ENCODE peak calls at places on chromosomes 4 and X, in five cellular contexts. V is fibroblast of lung, A is hepatocyte, F is IMR-90, N is aorta. X is an unnamed sample. For H3K9me3 and H3K4me1, the result is how much of the 10 kb centered on the place peaks cover.

GRCh38 chr4:126264839-126265238 is 950.1 kb downstream of the FAT4 start:
- DNase-seq in A (no peak), V (peak), F (peak), N (no peak), X (no peak)

GRCh38 chr4:82422616-82423015 is 7.6 kb downstream of the HNRNPDL start:
- DNase-seq in V (no peak), N (no peak), F (no peak), A (no peak), X (no peak)

GRCh38 chrX:136778020-136778419 is 2.7 kb downstream of the ARHGEF6 start:
- DNase-seq in V (no peak), N (no peak), F (no peak), A (no peak), X (no peak)

GRCh38 chr4:82320351-82320750 is 53.4 kb downstream of the HNRNPD start:
- DNase-seq in V (no peak), F (no peak), A (no peak), N (no peak), X (no peak)

GRCh38 chrX:83509246-83509801 is 1.2 kb downstream of the POU3F4 start:
- DNase-seq in F (no peak), V (no peak), A (no peak), N (no peak), X (no peak)

GRCh38 chr4:121827851-121828250 is 4.2 kb upstream of the CCNA2 start:
- DNase-seq in N (no peak), V (peak), A (no peak), F (peak), X (no peak)

GRCh38 chr4:26076000-26076587 is 162.1 kb downstream of the SMIM20 start:
- DNase-seq in N (no peak), V (peak), F (peak), A (no peak), X (no peak)

GRCh38 chr4:8908206-8908893 is 36.7 kb upstream of the HMX1 start:
- DNase-seq in N (peak), A (no peak), F (no peak), V (no peak), X (no peak)

GRCh38 chr4:82947498-82947897 is 47.0 kb downstream of the THAP9 start:
- DNase-seq in N (no peak), A (no peak), F (no peak), V (no peak), X (no peak)

GRCh38 chr4:6727081-6727942 is 11.3 kb downstream of the BLOC1S4 start:
- DNase-seq in N (no peak), F (no peak), A (peak), V (peak), X (no peak)

GRCh38 chr4:157763490-157763889 is 409.3 kb downstream of the GASK1B start:
- DNase-seq in V (no peak), A (no peak), N (no peak), F (no peak), X (no peak)

GRCh38 chr4:155522201-155522600 is 144.4 kb upstream of the GUCY1A1 start:
- DNase-seq in A (no peak), V (peak), F (peak), N (no peak), X (no peak)

GRCh38 chr4:85489273-85489672 is 14.3 kb downstream of the ARHGAP24 start:
- DNase-seq in V (peak), F (peak), N (no peak), A (peak), X (no peak)

GRCh38 chr4:111281219-111281618 is 658.3 kb upstream of the PITX2 start:
- DNase-seq in A (no peak), F (no peak), V (no peak), N (no peak), X (no peak)

GRCh38 chr4:82786794-82787193 is 11.8 kb downstream of the SCD5 start:
- DNase-seq in F (no peak), V (no peak), A (no peak), N (no peak), X (no peak)

GRCh38 chr4:14345356-14345775 is 656.9 kb upstream of the CPEB2 start:
- DNase-seq in A (no peak), V (peak), F (peak), N (no peak), X (no peak)

GRCh38 chr4:20618010-20618409 is 82.2 kb upstream of the PACRGL start:
- DNase-seq in N (peak), A (peak), F (no peak), V (no peak), X (no peak)

GRCh38 chrX:53048169-53049126 is at the start of gene GPR173:
- DNase-seq in N (peak), V (peak), F (peak), A (peak), X (no peak)

GRCh38 chrX:141652315-141652714 is 46.2 kb downstream of the SPANXD start:
- DNase-seq in V (no peak), F (no peak), N (no peak), A (no peak), X (no peak)

GRCh38 chr4:8353912-8354453 is 84.4 kb downstream of the HTRA3 start:
- DNase-seq in A (no peak), F (peak), V (peak), N (no peak), X (no peak)

GRCh38 chr4:77538574-77539157 is 67.0 kb upstream of the CXCL13 start:
- DNase-seq in F (no peak), N (no peak), V (peak), A (peak), X (peak)

GRCh38 chr4:6208416-6208815 is 8.1 kb upstream of the JAKMIP1 start:
- DNase-seq in N (no peak), A (no peak), V (no peak), F (no peak), X (no peak)

GRCh38 chr4:186902361-186902760 is 178.7 kb upstream of the FAT1 start:
- DNase-seq in A (peak), N (no peak), V (no peak), F (no peak), X (no peak)

GRCh38 chr4:128854433-128854832 is 44.9 kb downstream of the JADE1 start:
- DNase-seq in A (no peak), F (peak), V (peak), N (no peak), X (no peak)

GRCh38 chrX:72045552-72046277 is 86.0 kb downstream of the RTL5 start:
- DNase-seq in N (no peak), A (no peak), V (peak), F (no peak), X (no peak)

GRCh38 chrX:79564362-79564761 is 197.2 kb upstream of the ITM2A start:
- DNase-seq in F (no peak), A (no peak), N (no peak), V (no peak), X (no peak)

GRCh38 chr4:110949516-110949915 is 326.6 kb upstream of the PITX2 start:
- DNase-seq in F (no peak), A (no peak), V (no peak), N (no peak), X (no peak)

GRCh38 chr4:61511716-61512488 is 311.8 kb downstream of the ADGRL3 start:
- DNase-seq in A (peak), F (peak), N (no peak), V (peak), X (no peak)

GRCh38 chr4:56732301-56732700 is 51.2 kb upstream of the HOPX start:
- DNase-seq in N (no peak), A (no peak), F (no peak), V (peak), X (no peak)

GRCh38 chr4:1253831-1254230 is 4.9 kb upstream of the CTBP1 start:
- DNase-seq in N (no peak), A (no peak), V (no peak), F (no peak), X (no peak)
- H3K9me3 ChIP-seq in N (under half), A (under half), V (under half), F (under half), X (under half)

GRCh38 chr4:140052050-140052449 is 101.9 kb downstream of the MAML3 start:
- DNase-seq in A (peak), V (peak), F (peak), N (peak), X (peak)

GRCh38 chr4:140057693-140058092 is 96.3 kb downstream of the MAML3 start:
- DNase-seq in F (no peak), A (no peak), N (no peak), V (no peak), X (no peak)

GRCh38 chr4:140053185-140053584 is 100.8 kb downstream of the MAML3 start:
- DNase-seq in F (no peak), A (no peak), V (no peak), N (no peak), X (no peak)

GRCh38 chr4:140056015-140056414 is 98.0 kb downstream of the MAML3 start:
- DNase-seq in N (no peak), F (no peak), V (no peak), A (no peak), X (no peak)

GRCh38 chr4:140054861-140055260 is 99.1 kb downstream of the MAML3 start:
- DNase-seq in N (no peak), F (no peak), V (no peak), A (no peak), X (no peak)
- H3K4me1 ChIP-seq in N (under half), F (under half), V (under half), A (under half), X (under half)

GRCh38 chr4:63348735-63349673 is 1060.2 kb downstream of the TECRL start:
- DNase-seq in V (no peak), F (no peak), A (no peak), N (peak), X (peak)
- H3K9me3 ChIP-seq in V (under half), F (under half), A (under half), N (under half), X (under half)

GRCh38 chr4:2802618-2803531 is 10.0 kb downstream of the SH3BP2 start:
- DNase-seq in N (peak), A (no peak), V (no peak), F (no peak), X (peak)
- H3K4me1 ChIP-seq in N (under half), A (half or more), V (under half), F (under half), X (half or more)

GRCh38 chr4:116018831-116019230 is 905.4 kb upstream of the NDST4 start:
- DNase-seq in N (no peak), A (no peak), V (no peak), F (no peak), X (no peak)
- H3K9me3 ChIP-seq in N (under half), A (under half), V (under half), F (under half), X (under half)

GRCh38 chr4:183936574-183937335 is 31.6 kb downstream of the STOX2 start:
- DNase-seq in V (no peak), A (no peak), F (peak), N (no peak), X (no peak)

GRCh38 chr4:183935355-183936005 is 30.4 kb downstream of the STOX2 start:
- DNase-seq in F (no peak), N (no peak), A (no peak), V (no peak), X (no peak)

GRCh38 chr4:183926950-183927349 is 21.8 kb downstream of the STOX2 start:
- DNase-seq in N (no peak), A (no peak), V (no peak), F (no peak), X (no peak)

GRCh38 chr4:183936047-183936446 is 30.9 kb downstream of the STOX2 start:
- DNase-seq in A (no peak), N (no peak), F (no peak), V (no peak), X (no peak)

DNA sequence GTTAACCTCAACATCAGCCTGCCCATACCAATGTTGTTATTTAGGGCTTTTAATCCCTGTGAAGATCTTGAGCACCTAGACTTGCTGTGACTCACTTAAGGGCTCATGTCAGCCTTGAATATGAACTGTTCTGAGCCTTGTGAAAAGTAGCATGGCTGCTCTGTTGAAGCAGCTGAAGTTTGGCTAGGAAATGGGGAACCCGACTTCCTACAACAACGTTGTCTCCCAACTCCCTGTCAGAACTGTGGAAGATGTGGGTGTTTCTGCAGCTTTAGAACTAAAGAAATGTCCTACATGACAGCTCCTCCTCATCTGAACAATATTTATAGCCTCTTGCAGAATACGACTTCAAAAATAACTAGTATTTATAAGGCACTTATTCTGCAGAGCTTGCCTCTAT is 27.5 kb downstream of the STOX2 start:
- DNase-seq in V (no peak), N (no peak), A (no peak), F (no peak), X (no peak)
- H3K4me1 ChIP-seq in V (under half), N (under half), A (under half), F (under half), X (under half)

GRCh38 chr4:18847276-18847890 is 825.8 kb upstream of the LCORL start:
- DNase-seq in F (no peak), A (peak), N (no peak), V (peak), X (no peak)
- H3K9me3 ChIP-seq in F (under half), A (under half), N (under half), V (under half), X (under half)

GRCh38 chr4:38676986-38677385 is 13.0 kb downstream of the KLF3 start:
- DNase-seq in V (no peak), N (no peak), F (no peak), A (no peak), X (no peak)
- H3K4me1 ChIP-seq in V (under half), N (under half), F (under half), A (half or more), X (under half)

GRCh38 chrX:68697036-68697435 is 49.6 kb downstream of the STARD8 start:
- DNase-seq in N (no peak), F (no peak), V (no peak), A (no peak), X (no peak)
- H3K9me3 ChIP-seq in N (under half), F (under half), V (under half), A (under half), X (under half)

GRCh38 chrX:129768186-129768585 is 11.6 kb upstream of the SASH3 start:
- DNase-seq in V (no peak), F (no peak), N (no peak), A (no peak), X (no peak)

GRCh38 chrX:129771266-129771995 is 8.3 kb upstream of the SASH3 start:
- DNase-seq in N (no peak), A (no peak), V (no peak), F (no peak), X (no peak)

GRCh38 chrX:129768586-129769466 is 10.9 kb upstream of the SASH3 start:
- DNase-seq in N (no peak), A (no peak), V (peak), F (no peak), X (no peak)

GRCh38 chrX:129772796-129773431 is 6.8 kb upstream of the SASH3 start:
- DNase-seq in F (no peak), A (no peak), N (peak), V (no peak), X (no peak)

DNA sequence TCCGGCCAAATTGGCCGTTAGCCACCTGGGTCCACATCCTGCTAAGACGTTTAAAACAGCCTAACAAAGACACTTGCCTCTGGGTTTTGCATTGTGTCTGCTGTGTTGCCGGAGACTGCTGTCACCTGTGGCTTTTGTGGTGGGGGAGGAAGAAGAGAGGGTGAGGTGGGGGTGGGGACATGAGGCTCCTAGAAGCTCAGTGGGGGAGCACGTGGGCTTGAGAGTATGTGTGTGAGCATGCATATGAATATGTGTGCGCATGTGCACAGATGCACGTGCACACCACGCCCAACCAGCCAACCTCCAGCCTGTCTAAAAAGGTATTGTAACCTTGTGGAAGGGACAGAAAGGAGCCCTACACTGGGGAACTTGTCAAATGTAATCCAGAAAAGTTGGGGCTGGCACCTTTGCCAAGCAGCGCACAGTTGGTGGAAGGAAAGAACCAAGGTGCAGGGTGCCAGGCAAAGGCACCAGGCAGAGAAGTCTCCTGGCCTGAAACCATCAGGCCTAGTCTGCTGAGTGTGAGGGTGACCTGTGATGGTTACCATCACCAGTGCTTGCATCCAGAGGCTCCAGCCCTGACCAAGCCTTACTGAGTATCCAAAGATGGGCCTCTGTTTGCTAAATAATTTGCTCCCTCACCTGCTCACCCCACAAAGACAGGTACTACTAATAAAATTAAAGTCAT is 10.1 kb upstream of the SASH3 start:
- DNase-seq in F (no peak), V (peak), A (no peak), N (no peak), X (no peak)
- H3K4me1 ChIP-seq in F (under half), V (under half), A (under half), N (under half), X (under half)